ENCODE peak calls at places on chromosomes 3 and 15, in seven cellular contexts. B is amniotic stem cell; L is mammary epithelial cell; E is ovary; N is CD4-positive, alpha-beta T cell; H is SW 1271; F is AG09309. O is an unnamed sample.

GRCh38 chr3:93979850-93980677 is at the start of gene ARL13B:
- DNase-seq in B (peak; percentile 100), L (peak; percentile 98), E (peak; percentile 95), N (peak; percentile 85), H (peak; percentile 99), F (peak; percentile 93), O (peak; percentile 98)

GRCh38 chr15:51736069-51736468 is 1.4 kb downstream of the LYSMD2 start:
- DNase-seq in B (no peak), L (no peak), E (no peak), N (no peak), H (no peak), F (no peak), O (no peak)

GRCh38 chr15:40925863-40926658 is 3.1 kb upstream of the DLL4 start:
- DNase-seq in B (no peak), L (no peak), E (no peak), N (no peak), H (no peak), F (no peak), O (peak; percentile 7)

GRCh38 chr3:71547254-71548198 is 36.0 kb downstream of the FOXP1 start:
- DNase-seq in B (no peak), L (no peak), E (no peak), N (no peak), H (no peak), F (no peak), O (no peak)

GRCh38 chr3:139655880-139656279 is 21.9 kb downstream of the NMNAT3 start:
- DNase-seq in B (no peak), L (no peak), E (no peak), N (no peak), H (no peak), F (no peak), O (no peak)

GRCh38 chr15:61994216-61994615 is 66.0 kb downstream of the VPS13C start:
- DNase-seq in B (no peak), L (peak; percentile 60), E (no peak), N (no peak), H (no peak), F (peak; percentile 37), O (no peak)

GRCh38 chr3:37990527-37990926 is at the start of gene VILL:
- DNase-seq in B (no peak), L (no peak), E (no peak), N (no peak), H (no peak), F (no peak), O (no peak)

GRCh38 chr3:171262431-171262830 is 197.8 kb downstream of the TNIK start:
- DNase-seq in B (no peak), L (no peak), E (no peak), N (no peak), H (no peak), F (no peak), O (no peak)

GRCh38 chr15:79965836-79966630 is 5.0 kb downstream of the BCL2A1 start:
- DNase-seq in B (no peak), L (peak; percentile 73), E (no peak), N (no peak), H (no peak), F (no peak), O (no peak)

GRCh38 chr3:171088984-171089754 is 62.6 kb upstream of the SLC2A2 start:
- DNase-seq in B (peak; percentile 15), L (peak; percentile 77), E (no peak), N (no peak), H (peak; percentile 29), F (peak; percentile 70), O (no peak)

GRCh38 chr15:22780267-22780666 is 6.2 kb upstream of the NIPA1 start:
- DNase-seq in B (no peak), L (peak; percentile 61), E (no peak), N (no peak), H (no peak), F (no peak), O (no peak)

GRCh38 chr3:127565711-127566110 is 24.8 kb downstream of the TPRA1 start:
- DNase-seq in B (no peak), L (no peak), E (no peak), N (no peak), H (no peak), F (no peak), O (no peak)

GRCh38 chr15:51757463-51757862 is 6.1 kb downstream of the TMOD2 start:
- DNase-seq in B (no peak), L (no peak), E (no peak), N (no peak), H (no peak), F (no peak), O (no peak)

GRCh38 chr3:43748179-43748578 is 57.4 kb downstream of the ABHD5 start:
- DNase-seq in B (no peak), L (no peak), E (no peak), N (no peak), H (peak; percentile 24), F (no peak), O (no peak)

GRCh38 chr15:98085003-98085639 is 124.6 kb downstream of the ARRDC4 start:
- DNase-seq in B (peak; percentile 24), L (peak; percentile 51), E (no peak), N (peak; percentile 12), H (peak; percentile 71), F (peak; percentile 46), O (no peak)

GRCh38 chr3:189531271-189531670 is 99.9 kb upstream of the TP63 start:
- DNase-seq in B (no peak), L (no peak), E (no peak), N (no peak), H (no peak), F (no peak), O (no peak)

GRCh38 chr15:33314115-33314514 is 3.3 kb downstream of the RYR3 start:
- DNase-seq in B (no peak), L (no peak), E (no peak), N (no peak), H (no peak), F (no peak), O (no peak)

GRCh38 chr3:127412578-127413317 is 124.9 kb upstream of the PRR20G start:
- DNase-seq in B (no peak), L (no peak), E (no peak), N (no peak), H (no peak), F (no peak), O (no peak)

GRCh38 chr3:41274944-41275668 is 75.8 kb downstream of the CTNNB1 start:
- DNase-seq in B (no peak), L (peak; percentile 73), E (no peak), N (no peak), H (no peak), F (no peak), O (no peak)

GRCh38 chr3:196726788-196727675 is 12.6 kb upstream of the PAK2 start:
- DNase-seq in B (peak; percentile 16), L (peak; percentile 65), E (no peak), N (no peak), H (peak; percentile 87), F (no peak), O (no peak)

GRCh38 chr3:35296533-35296932 is 342.8 kb upstream of the ARPP21 start:
- DNase-seq in B (no peak), L (no peak), E (no peak), N (no peak), H (no peak), F (no peak), O (no peak)

GRCh38 chr3:17640466-17640865 is 102.0 kb downstream of the TBC1D5 start:
- DNase-seq in B (no peak), L (peak; percentile 24), E (no peak), N (no peak), H (peak; percentile 19), F (no peak), O (no peak)

GRCh38 chr3:51681453-51681852 is 10.4 kb downstream of the TEX264 start:
- DNase-seq in B (no peak), L (peak; percentile 67), E (no peak), N (no peak), H (no peak), F (no peak), O (no peak)

GRCh38 chr3:179438836-179439235 is 12.4 kb downstream of the GNB4 start:
- DNase-seq in B (no peak), L (no peak), E (no peak), N (no peak), H (no peak), F (no peak), O (no peak)

GRCh38 chr3:183435701-183436100 is 7.3 kb upstream of the MCF2L2 start:
- DNase-seq in B (no peak), L (no peak), E (no peak), N (no peak), H (no peak), F (no peak), O (no peak)

GRCh38 chr3:16311960-16312451 is 47.0 kb downstream of the OXNAD1 start:
- DNase-seq in B (no peak), L (peak; percentile 88), E (no peak), N (peak; percentile 30), H (no peak), F (no peak), O (no peak)

GRCh38 chr15:40082195-40082868 is 26.3 kb downstream of the BMF start:
- DNase-seq in B (no peak), L (no peak), E (no peak), N (no peak), H (no peak), F (no peak), O (no peak)

GRCh38 chr3:32127219-32127826 is 20.9 kb downstream of the GPD1L start:
- DNase-seq in B (no peak), L (no peak), E (no peak), N (no peak), H (no peak), F (no peak), O (no peak)

GRCh38 chr15:28897861-28898608 is 12.3 kb downstream of the APBA2 start:
- DNase-seq in B (no peak), L (no peak), E (no peak), N (no peak), H (no peak), F (no peak), O (no peak)

GRCh38 chr3:189144645-189145044 is 27.1 kb upstream of the TPRG1 start:
- DNase-seq in B (no peak), L (peak; percentile 46), E (no peak), N (peak; percentile 23), H (peak; percentile 5), F (no peak), O (no peak)

GRCh38 chr15:34754674-34755418 is at the start of gene GJD2:
- DNase-seq in B (no peak), L (no peak), E (no peak), N (no peak), H (no peak), F (no peak), O (no peak)

GRCh38 chr3:48402281-48402732 is 27.6 kb downstream of the PLXNB1 start:
- DNase-seq in B (peak; percentile 78), L (peak; percentile 96), E (peak; percentile 85), N (no peak), H (no peak), F (peak; percentile 67), O (no peak)

GRCh38 chr3:129834580-129834979 is 58.9 kb downstream of the TMCC1 start:
- DNase-seq in B (no peak), L (no peak), E (no peak), N (no peak), H (no peak), F (no peak), O (no peak)

GRCh38 chr15:31483053-31483923 is 156.7 kb downstream of the KLF13 start:
- DNase-seq in B (no peak), L (no peak), E (no peak), N (peak; percentile 25), H (no peak), F (no peak), O (no peak)

GRCh38 chr3:188776447-188776846 is 395.3 kb upstream of the TPRG1 start:
- DNase-seq in B (no peak), L (no peak), E (no peak), N (no peak), H (no peak), F (no peak), O (no peak)

GRCh38 chr3:133535971-133536634 is 37.4 kb upstream of the CDV3 start:
- DNase-seq in B (peak; percentile 63), L (peak; percentile 85), E (no peak), N (no peak), H (peak; percentile 9), F (peak; percentile 71), O (no peak)

GRCh38 chr3:151210676-151211381 is 7.8 kb upstream of the GPR171 start:
- DNase-seq in B (no peak), L (no peak), E (no peak), N (no peak), H (no peak), F (no peak), O (no peak)

GRCh38 chr3:126456211-126456610 is 19.5 kb downstream of the ZXDC start:
- DNase-seq in B (no peak), L (no peak), E (peak; percentile 5), N (no peak), H (no peak), F (no peak), O (no peak)

O was measured in substantia nigra.